ENCODE peak calls at places on chromosome 4, in four cellular contexts. B, K, N and Y are unnamed samples. For H3K27me3, the result is how much of the 10 kb centered on the place peaks cover.

GRCh38 chr4:85512446-85513205 is 37.7 kb downstream of the ARHGAP24 start:
- DNase-seq in B (no peak), N (no peak), K (no peak), Y (no peak)

GRCh38 chr4:53928825-53929224 is 135.6 kb downstream of the CHIC2 start:
- DNase-seq in K (no peak), B (no peak), N (peak), Y (no peak)

GRCh38 chr4:22339491-22339890 is 176.4 kb downstream of the ADGRA3 start:
- DNase-seq in B (no peak), K (no peak), N (no peak), Y (no peak)

GRCh38 chr4:68304731-68305130 is 45.2 kb downstream of the YTHDC1 start:
- DNase-seq in B (no peak), N (no peak), K (no peak), Y (no peak)

GRCh38 chr4:30511751-30512150 is 208.4 kb upstream of the PCDH7 start:
- DNase-seq in N (no peak), B (no peak), K (no peak), Y (no peak)

GRCh38 chr4:102527695-102528094 is 26.5 kb downstream of the NFKB1 start:
- DNase-seq in B (no peak), K (no peak), N (no peak), Y (no peak)

GRCh38 chr4:160044693-160045092 is 941.8 kb downstream of the RAPGEF2 start:
- DNase-seq in B (no peak), N (no peak), K (no peak), Y (no peak)

GRCh38 chr4:39304651-39305050 is 61.5 kb downstream of the RFC1 start:
- DNase-seq in K (no peak), N (no peak), B (no peak), Y (no peak)

GRCh38 chr4:48175806-48176205 is 41.8 kb upstream of the TXK start:
- DNase-seq in K (no peak), B (no peak), N (peak), Y (no peak)

GRCh38 chr4:103050736-103051436 is 25.7 kb downstream of the SLC9B2 start:
- DNase-seq in K (no peak), N (peak), B (no peak), Y (no peak)

GRCh38 chr4:101596786-101597185 is 193.7 kb upstream of the BANK1 start:
- DNase-seq in K (no peak), N (no peak), B (no peak), Y (no peak)

GRCh38 chr4:52038109-52038912 is at the start of gene SGCB:
- DNase-seq in B (peak), K (no peak), N (peak), Y (peak)

GRCh38 chr4:88900432-88900831 is 156.6 kb downstream of the FAM13A start:
- DNase-seq in B (no peak), K (no peak), N (peak), Y (no peak)

GRCh38 chr4:102817021-102817605 is 10.2 kb downstream of the UBE2D3 start:
- DNase-seq in N (no peak), K (no peak), B (no peak), Y (no peak)

GRCh38 chr4:99828477-99828876 is 11.8 kb downstream of the DAPP1 start:
- DNase-seq in B (no peak), K (no peak), N (no peak), Y (no peak)

GRCh38 chr4:34293459-34293858 is 1950.9 kb downstream of the ARAP2 start:
- DNase-seq in B (no peak), N (no peak), K (no peak), Y (no peak)

GRCh38 chr4:72209600-72209999 is 177.8 kb downstream of the NPFFR2 start:
- DNase-seq in K (no peak), B (peak), N (no peak), Y (no peak)

GRCh38 chr4:186727977-186728519 is 4.4 kb upstream of the FAT1 start:
- DNase-seq in B (peak), K (no peak), N (no peak), Y (no peak)

GRCh38 chr4:145808021-145808650 is 128.2 kb downstream of the C4orf51 start:
- DNase-seq in B (peak), N (peak), K (no peak), Y (no peak)

GRCh38 chr4:87985097-87985886 is 9.8 kb downstream of the SPP1 start:
- DNase-seq in N (peak), B (peak), K (no peak), Y (peak)

GRCh38 chr4:140711910-140712309 is 44.3 kb downstream of the TBC1D9 start:
- DNase-seq in B (no peak), K (no peak), N (no peak), Y (no peak)

GRCh38 chr4:77930154-77930553 is 67.5 kb downstream of the MRPL1 start:
- DNase-seq in K (no peak), N (no peak), B (no peak), Y (no peak)

GRCh38 chr4:38889143-38889542 is 21.5 kb downstream of the FAM114A1 start:
- DNase-seq in B (no peak), K (no peak), N (peak), Y (no peak)

GRCh38 chr4:84498203-84499026 is 677 bp downstream of the NKX6-1 start:
- DNase-seq in B (no peak), N (peak), K (no peak), Y (no peak)

GRCh38 chr4:100510551-100510950 is 7.3 kb downstream of the EMCN start:
- DNase-seq in N (no peak), B (no peak), K (no peak), Y (no peak)

GRCh38 chr4:126405369-126405982 is 1090.7 kb downstream of the FAT4 start:
- DNase-seq in K (no peak), B (no peak), N (peak), Y (no peak)

GRCh38 chr4:44623687-44624086 is 27.7 kb downstream of the YIPF7 start:
- DNase-seq in B (no peak), K (no peak), N (no peak), Y (no peak)

GRCh38 chr4:177008071-177008835 is 215.5 kb upstream of the VEGFC start:
- DNase-seq in K (no peak), N (peak), B (no peak), Y (no peak)

GRCh38 chr4:175412744-175413143 is 399.3 kb downstream of the GPM6A start:
- DNase-seq in B (no peak), N (peak), K (no peak), Y (no peak)
- H3K27ac ChIP-seq in B (no peak), N (no peak), K (no peak), Y (peak)

DNA sequence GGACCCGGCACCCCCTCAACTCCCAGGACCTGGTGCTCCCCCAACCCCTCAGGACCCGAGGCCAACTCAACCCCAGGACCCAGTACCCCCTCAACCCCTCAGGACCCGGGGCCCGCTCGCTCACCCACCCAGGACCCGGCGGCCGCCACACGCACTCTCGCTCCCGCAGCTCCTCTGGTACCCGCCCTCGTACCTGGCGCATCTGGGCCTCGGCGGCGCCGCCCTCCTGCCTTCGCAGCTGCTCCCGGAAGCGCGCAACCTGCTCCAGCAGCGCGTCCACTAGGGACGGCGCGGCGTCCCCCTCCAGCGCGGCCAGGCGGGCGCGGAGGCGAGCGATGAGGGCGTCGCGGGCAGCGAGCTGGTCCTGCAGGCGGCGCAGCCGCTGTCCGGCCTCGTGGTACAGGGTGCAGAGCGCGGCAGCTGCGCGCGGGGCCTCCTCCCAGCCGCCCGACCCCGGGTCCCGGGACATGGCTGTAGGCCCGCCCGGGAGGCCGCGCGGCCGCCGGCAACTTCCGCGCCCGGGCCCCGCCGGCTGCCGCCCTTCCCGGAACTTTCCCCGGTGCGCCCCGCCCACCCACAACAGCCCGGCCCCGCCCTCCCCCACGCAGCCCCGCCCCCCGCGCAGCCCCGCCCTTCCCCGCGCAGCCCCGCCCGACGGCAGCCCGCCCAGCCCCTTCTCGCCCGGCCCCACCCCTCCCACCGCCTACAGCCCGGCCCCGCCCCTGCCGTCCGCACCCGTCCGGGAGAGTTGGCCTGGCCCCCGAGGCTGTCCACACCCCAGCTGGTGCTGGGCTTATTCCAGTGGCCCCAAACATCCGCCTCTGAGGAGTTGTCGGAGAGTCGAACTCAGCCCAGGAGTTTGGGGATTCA is at the start of gene TNIP2:
- DNase-seq in B (peak), N (peak), K (peak), Y (peak)
- TF ChIP-seq CTCF in B (no peak), N (peak), K (no peak), Y (peak)

DNA sequence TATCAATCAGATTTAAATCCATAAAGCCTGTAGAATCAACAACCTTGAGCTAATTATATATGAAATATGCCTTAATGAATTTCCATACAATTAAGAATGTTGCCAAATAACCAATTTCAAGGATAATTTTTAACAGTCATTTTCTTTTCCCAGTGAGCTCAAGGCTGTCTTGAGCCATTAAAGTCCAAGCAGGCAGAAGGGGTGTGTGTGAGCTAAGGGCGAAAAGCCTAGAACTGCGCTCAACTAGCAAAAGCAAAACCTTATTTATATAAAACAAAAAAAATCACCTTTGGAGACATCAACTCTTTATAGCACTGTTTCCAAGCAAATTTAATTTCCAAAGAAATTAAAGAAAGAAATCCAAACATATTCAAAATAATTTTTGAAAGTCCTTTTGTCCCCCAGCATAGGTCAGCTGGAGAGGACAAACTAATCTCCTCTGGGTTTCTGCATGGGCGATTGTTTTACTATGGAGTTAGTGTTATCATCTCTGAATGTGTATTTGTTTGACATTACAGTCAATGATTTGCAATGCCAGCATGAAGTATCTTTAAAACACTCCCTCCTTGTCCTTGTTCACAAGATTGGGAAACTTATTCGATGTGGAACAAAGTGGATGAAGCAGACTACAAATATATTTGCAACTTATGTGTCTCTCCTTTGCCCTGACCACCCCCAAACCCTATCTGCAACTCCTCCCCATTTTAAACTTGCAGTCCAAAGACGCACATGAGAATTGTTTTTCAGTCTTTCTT is 1.3 kb upstream of the PITX2 start:
- DNase-seq in K (no peak), N (no peak), B (no peak), Y (no peak)
- H3K27me3 ChIP-seq in K (half or more), N (half or more), B (under half), Y (half or more)

GRCh38 chr4:8379281-8379680 is 61.2 kb downstream of the ACOX3 start:
- DNase-seq in B (no peak), K (no peak), N (no peak), Y (no peak)
- H3K27ac ChIP-seq in B (no peak), K (no peak), N (no peak), Y (no peak)

GRCh38 chr4:153792007-153792892 is 3.4 kb upstream of the SFRP2 start:
- DNase-seq in K (no peak), B (no peak), N (no peak), Y (peak)
- TF ChIP-seq CTCF in K (no peak), B (no peak), N (no peak), Y (peak)

DNA sequence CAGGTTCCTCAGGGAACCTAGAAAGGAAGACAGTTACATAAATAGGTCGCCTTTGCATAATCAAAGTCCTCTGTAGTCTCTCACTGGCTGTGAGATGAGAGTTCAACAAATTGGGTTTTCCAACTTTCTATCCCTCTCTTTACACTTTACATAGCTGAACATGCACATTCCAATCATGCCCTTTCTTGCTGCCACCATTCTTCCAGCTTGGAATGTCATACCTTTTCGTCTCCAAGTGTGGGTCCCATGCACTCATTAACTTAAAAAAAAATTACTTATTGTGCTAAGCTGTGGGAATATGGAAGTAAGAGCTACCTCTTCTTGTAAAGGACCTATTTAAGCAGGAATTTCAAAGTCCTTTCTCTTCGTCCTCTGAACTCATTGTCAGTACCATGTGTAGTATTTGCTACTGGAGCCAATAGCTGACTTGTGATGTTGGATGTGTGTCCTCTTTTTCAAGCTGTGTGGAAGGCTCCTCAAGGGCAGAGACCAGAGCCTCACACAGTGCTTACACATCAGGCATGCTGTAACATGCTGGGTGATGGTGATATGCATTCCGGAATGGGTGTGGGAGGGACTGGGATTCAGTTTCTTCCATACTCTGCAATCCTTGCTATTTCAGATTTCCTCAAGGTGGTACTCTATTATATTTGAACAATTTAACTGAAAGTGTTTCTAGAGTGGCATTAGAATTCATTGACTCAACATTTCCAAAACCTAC is 7.1 kb downstream of the ENOPH1 start:
- DNase-seq in K (no peak), B (no peak), N (peak), Y (no peak)
- H3K27me3 ChIP-seq in K (under half), B (under half), N (under half), Y (under half)

DNA sequence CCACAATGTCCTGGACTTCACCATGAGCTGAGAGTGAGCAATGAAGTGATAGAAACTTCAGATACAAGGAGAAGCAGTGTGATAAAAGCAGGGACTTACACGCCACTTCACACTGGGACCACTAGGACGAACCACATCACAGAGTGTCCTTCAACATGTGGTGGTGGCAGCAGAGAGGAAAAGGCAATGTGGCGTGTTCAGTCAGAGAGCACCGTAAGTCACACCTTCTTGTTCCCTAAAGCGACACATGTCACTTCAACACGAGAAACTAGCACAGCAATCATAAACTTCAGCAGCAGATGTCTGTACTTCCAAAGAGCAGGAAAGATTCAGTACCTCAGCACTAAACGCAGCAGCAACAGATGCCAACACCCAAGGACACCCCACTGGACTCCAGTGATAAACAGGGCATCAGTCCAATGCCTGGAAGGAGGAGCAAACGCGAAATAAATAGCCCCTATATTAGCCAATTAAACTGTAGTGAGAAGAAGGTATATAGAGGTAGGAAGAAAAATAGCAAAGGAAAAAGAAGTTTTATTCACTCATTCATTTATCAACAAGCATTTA is 96.8 kb downstream of the AREG start:
- DNase-seq in B (no peak), K (no peak), N (no peak), Y (no peak)
- H3K27ac ChIP-seq in B (no peak), K (no peak), N (no peak), Y (no peak)

DNA sequence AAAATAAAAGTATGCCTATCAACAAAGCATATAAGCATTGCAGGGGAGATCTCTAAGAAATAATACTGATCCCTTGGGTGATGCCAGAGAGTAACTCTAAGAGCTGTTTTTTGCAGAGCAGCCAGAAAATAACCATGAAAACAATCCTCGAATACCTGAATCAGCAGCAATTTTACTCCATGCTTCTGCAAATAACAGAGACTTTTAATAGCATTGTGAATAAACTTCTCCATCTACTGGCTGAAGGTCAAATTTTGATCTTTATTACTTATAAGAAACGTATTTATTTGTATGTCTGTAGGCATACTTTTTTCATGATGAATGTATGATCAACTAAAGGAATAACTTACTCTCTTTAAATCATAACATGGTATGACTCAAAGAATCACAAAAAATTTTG is 334.5 kb downstream of the GALNTL6 start:
- DNase-seq in K (no peak), N (no peak), B (no peak), Y (no peak)
- TF ChIP-seq CTCF in K (no peak), N (no peak), B (no peak), Y (no peak)

GRCh38 chr4:6659897-6660296 is 19.4 kb downstream of the MRFAP1 start:
- DNase-seq in K (no peak), B (no peak), N (no peak), Y (no peak)

GRCh38 chr4:6665320-6665654 is 24.8 kb downstream of the MRFAP1 start:
- DNase-seq in B (no peak), N (no peak), K (no peak), Y (no peak)

GRCh38 chr4:6660430-6660829 is 19.9 kb downstream of the MRFAP1 start:
- DNase-seq in N (no peak), K (no peak), B (no peak), Y (no peak)

GRCh38 chr4:6662591-6662990 is 22.1 kb downstream of the MRFAP1 start:
- DNase-seq in B (no peak), N (no peak), K (no peak), Y (no peak)

DNA sequence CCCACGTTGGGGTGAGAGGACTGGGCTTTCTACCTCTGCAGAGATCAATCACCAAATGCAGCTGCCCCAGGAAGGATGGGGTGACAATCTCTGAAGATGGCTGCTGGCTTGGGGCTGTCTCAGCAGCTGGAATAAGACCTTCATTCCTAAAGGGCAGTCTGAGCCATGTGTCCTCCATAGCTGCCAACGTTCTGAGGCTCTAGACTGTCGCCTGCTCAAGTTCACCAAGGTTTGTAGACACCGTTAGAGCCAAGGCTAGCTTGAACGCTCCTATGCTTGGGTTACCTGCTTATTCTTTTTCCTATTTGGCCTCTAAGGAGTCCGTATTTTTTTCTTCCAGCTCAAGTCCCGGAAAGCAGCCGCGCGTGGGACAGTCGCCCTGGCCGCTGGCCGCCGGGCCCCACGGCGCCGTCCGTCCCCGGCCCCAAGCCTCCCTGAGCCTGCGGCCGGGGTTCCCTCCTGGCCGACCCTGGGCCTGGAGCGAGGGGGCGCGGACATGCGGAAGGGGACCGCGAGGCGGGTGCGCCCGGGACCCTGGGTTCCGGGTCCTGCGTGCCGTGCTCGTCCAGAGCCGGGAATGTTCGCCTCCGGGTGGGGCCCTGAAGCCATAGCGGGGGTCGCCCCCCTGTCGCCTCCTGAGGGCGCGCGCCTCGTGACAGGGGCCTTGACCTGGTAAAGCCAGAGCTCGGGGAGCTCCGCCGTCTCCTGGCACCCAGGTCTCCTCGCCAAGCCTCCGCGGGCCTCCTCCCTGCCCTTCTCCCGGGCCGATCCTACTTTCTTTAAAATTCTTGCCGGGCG is 23.3 kb downstream of the MRFAP1 start:
- DNase-seq in B (no peak), N (no peak), K (no peak), Y (no peak)
- H3K27me3 ChIP-seq in B (under half), N (under half), K (under half), Y (under half)